ENCODE peak calls at places on chromosomes 7 and 10, in six cellular contexts. Q is endodermal cell, S is Caco-2, P is heart right ventricle, X is GM12865, G is H1. D is an unnamed sample.

GRCh38 chr10:89516149-89516832 is 19.1 kb downstream of the SLC16A12 start:
- DNase-seq in G (no peak), Q (no peak), X (no peak), P (peak; percentile 48), S (no peak), D (no peak)

GRCh38 chr7:31203551-31203950 is 137.0 kb downstream of the NEUROD6 start:
- DNase-seq in X (no peak), P (no peak), G (no peak), S (no peak), Q (no peak), D (no peak)

GRCh38 chr7:15507708-15508107 is 54.1 kb downstream of the AGMO start:
- DNase-seq in P (no peak), S (no peak), X (no peak), G (no peak), Q (no peak), D (no peak)

GRCh38 chr10:105073999-105074398 is 432.9 kb downstream of the SORCS3 start:
- DNase-seq in Q (no peak), X (no peak), G (no peak), P (no peak), S (no peak), D (no peak)

GRCh38 chr7:106038916-106039315 is 73.2 kb downstream of the SYPL1 start:
- DNase-seq in G (no peak), P (no peak), Q (no peak), S (no peak), X (no peak), D (no peak)

GRCh38 chr7:130441408-130441854 is 615 bp upstream of the CEP41 start:
- DNase-seq in G (no peak), P (no peak), Q (peak; percentile 74), X (peak; percentile 12), S (no peak), D (no peak)

GRCh38 chr7:151689196-151689971 is 169.7 kb upstream of the RHEB start:
- DNase-seq in G (no peak), P (peak; percentile 62), X (no peak), S (no peak), Q (no peak), D (no peak)

GRCh38 chr10:33139191-33139646 is 181.2 kb upstream of the ITGB1 start:
- DNase-seq in S (no peak), X (peak; percentile 10), G (no peak), P (no peak), Q (no peak), D (peak; percentile 98)

GRCh38 chr7:64686493-64687184 is 20.7 kb downstream of the ZNF107 start:
- DNase-seq in Q (no peak), S (no peak), G (no peak), X (peak; percentile 10), P (no peak), D (peak; percentile 96)

GRCh38 chr10:121851791-121852190 is 76.0 kb downstream of the ATE1 start:
- DNase-seq in X (no peak), G (no peak), Q (no peak), S (no peak), P (no peak), D (no peak)

GRCh38 chr7:117659453-117660086 is 179.7 kb downstream of the CFTR start:
- DNase-seq in S (peak; percentile 56), Q (no peak), P (no peak), G (no peak), X (no peak), D (no peak)

GRCh38 chr7:108028111-108028510 is 25.1 kb upstream of the LAMB1 start:
- DNase-seq in Q (no peak), P (no peak), G (no peak), S (peak; percentile 54), X (no peak), D (no peak)

GRCh38 chr7:129742267-129742666 is 130.7 kb downstream of the NRF1 start:
- DNase-seq in S (no peak), G (no peak), P (no peak), X (no peak), Q (no peak), D (no peak)

GRCh38 chr7:105112440-105113418 is 98.7 kb downstream of the KMT2E start:
- DNase-seq in Q (no peak), S (no peak), G (no peak), X (no peak), P (no peak), D (no peak)

GRCh38 chr10:5458425-5458824 is 40.9 kb downstream of the CALML5 start:
- DNase-seq in Q (no peak), X (no peak), G (no peak), P (no peak), S (no peak), D (no peak)

GRCh38 chr7:107865956-107866775 is 24.8 kb upstream of the DLD start:
- DNase-seq in P (no peak), S (no peak), G (no peak), X (no peak), Q (no peak), D (no peak)

GRCh38 chr7:100465702-100466311 is 1.7 kb upstream of the SPACDR start:
- DNase-seq in Q (peak; percentile 87), X (no peak), G (no peak), P (peak; percentile 80), S (no peak), D (no peak)

GRCh38 chr10:7090529-7090928 is 320.3 kb downstream of the SFMBT2 start:
- DNase-seq in Q (no peak), G (no peak), X (no peak), P (no peak), S (no peak), D (no peak)

GRCh38 chr10:77710081-77710551 is 72.5 kb upstream of the KCNMA1 start:
- DNase-seq in S (no peak), G (peak; percentile 79), Q (peak; percentile 88), P (no peak), X (peak; percentile 80), D (no peak)

GRCh38 chr10:84943541-84943940 is 615.2 kb downstream of the CCSER2 start:
- DNase-seq in G (no peak), S (no peak), P (no peak), Q (no peak), X (no peak), D (no peak)

GRCh38 chr7:113444281-113444680 is 325.9 kb upstream of the SMIM30 start:
- DNase-seq in Q (no peak), P (no peak), S (no peak), X (no peak), G (no peak), D (no peak)

GRCh38 chr10:89553064-89553734 is 17.8 kb upstream of the SLC16A12 start:
- DNase-seq in G (no peak), X (no peak), S (no peak), P (no peak), Q (no peak), D (no peak)

GRCh38 chr10:72691470-72692056 is 380 bp upstream of the MCU start:
- DNase-seq in G (no peak), X (no peak), P (no peak), S (peak; percentile 98), Q (no peak), D (no peak)
- H3K4me3 ChIP-seq in G (peak overlapping the region; percentile 90), X (peak overlapping the region; percentile 88), P (peak overlapping the region; percentile 88), S (peak overlapping the region; percentile 80), Q (peak overlapping the region; percentile 79), D (peak overlapping the region; percentile 81)

GRCh38 chr10:75294866-75295692 is 59.3 kb upstream of the COMTD1 start:
- DNase-seq in Q (peak; percentile 85), S (peak; percentile 84), G (peak; percentile 67), P (peak; percentile 76), X (peak; percentile 48), D (peak; percentile 12)

GRCh38 chr10:75293456-75293840 is 57.7 kb upstream of the COMTD1 start:
- DNase-seq in Q (no peak), G (no peak), S (no peak), P (no peak), X (no peak), D (no peak)

GRCh38 chr10:75295901-75296441 is 60.2 kb upstream of the COMTD1 start:
- DNase-seq in Q (no peak), P (no peak), S (no peak), X (no peak), G (no peak), D (no peak)

GRCh38 chr10:75294031-75294437 is 58.3 kb upstream of the COMTD1 start:
- DNase-seq in G (no peak), X (no peak), Q (no peak), S (no peak), P (no peak), D (no peak)

GRCh38 chr10:75294518-75294865 is 58.7 kb upstream of the COMTD1 start:
- DNase-seq in S (peak; percentile 61), Q (no peak), G (peak; percentile 55), P (peak; percentile 43), X (no peak), D (no peak)
- H3K4me3 ChIP-seq in S (peak overlapping the region; percentile 48), Q (peak overlapping the region; percentile 59), G (peak overlapping the region; percentile 59), P (peak overlapping the region; percentile 71), X (peak overlapping the region; percentile 54), D (peak overlapping the region; percentile 41)

GRCh38 chr10:71396084-71396713 is 521 bp upstream of the CDH23 start:
- DNase-seq in Q (peak; percentile 90), X (peak; percentile 31), P (peak; percentile 66), G (peak; percentile 79), S (no peak), D (peak; percentile 56)
- H3K4me3 ChIP-seq in Q (peak overlapping the region; percentile 75), X (no peak overlapping the region), P (peak overlapping the region; percentile 63), G (peak overlapping the region; percentile 54), S (peak overlapping the region; percentile 36), D (peak overlapping the region; percentile 54)

GRCh38 chr7:156703209-156703608 is 62.6 kb downstream of the RNF32 start:
- DNase-seq in Q (no peak), P (no peak), X (no peak), S (no peak), G (no peak), D (no peak)

GRCh38 chr7:156702399-156702798 is 61.8 kb downstream of the RNF32 start:
- DNase-seq in G (no peak), X (no peak), P (no peak), S (no peak), Q (no peak), D (no peak)

DNA sequence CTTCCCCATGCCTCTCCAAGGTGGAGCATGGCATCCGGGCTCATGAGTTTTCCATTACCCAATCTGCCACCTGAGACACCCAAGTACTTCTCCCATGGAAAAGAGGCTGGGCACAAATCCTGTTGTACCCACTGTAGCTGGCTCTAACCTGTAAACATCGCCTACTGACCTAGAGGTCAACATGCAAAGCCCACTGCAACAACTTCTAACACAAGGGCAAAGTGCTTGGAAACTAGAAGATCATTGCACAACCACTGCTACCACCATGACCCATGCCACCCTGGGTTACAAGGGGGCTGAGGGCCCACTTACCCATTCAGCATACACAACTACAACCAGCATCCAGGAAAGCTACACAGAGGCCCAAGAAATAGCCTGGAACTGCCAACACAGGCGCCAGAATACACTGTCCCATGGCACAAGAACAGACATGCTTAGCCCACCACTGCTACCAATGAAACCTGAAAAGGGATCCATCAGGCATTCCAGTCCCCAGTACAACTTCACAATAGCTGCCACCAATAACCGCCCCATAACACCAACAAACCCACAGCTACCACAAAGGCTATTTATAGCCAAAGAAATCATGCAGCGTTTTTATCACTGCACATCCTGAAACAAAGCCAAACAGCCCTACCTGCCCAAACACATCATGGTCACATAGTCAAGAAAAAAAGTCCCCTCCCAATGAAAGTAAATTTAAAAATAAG is 63.4 kb downstream of the RNF32 start:
- DNase-seq in P (no peak), S (no peak), G (no peak), Q (no peak), X (peak; percentile 48), D (peak; percentile 28)
- H3K4me3 ChIP-seq in P (no peak overlapping the region), S (no peak overlapping the region), G (no peak overlapping the region), Q (no peak overlapping the region), X (no peak overlapping the region), D (no peak overlapping the region)

GRCh38 chr10:114634607-114634974 is 23.5 kb downstream of the ABLIM1 start:
- DNase-seq in G (no peak), P (peak; percentile 46), S (peak; percentile 83), Q (no peak), X (no peak), D (no peak)
- H3K4me3 ChIP-seq in G (no peak overlapping the region), P (no peak overlapping the region), S (no peak overlapping the region), Q (no peak overlapping the region), X (no peak overlapping the region), D (no peak overlapping the region)

GRCh38 chr10:24344279-24344678 is 135.3 kb downstream of the KIAA1217 start:
- DNase-seq in X (no peak), S (no peak), P (no peak), G (no peak), Q (no peak), D (no peak)
- H3K4me3 ChIP-seq in X (no peak overlapping the region), S (no peak overlapping the region), P (no peak overlapping the region), G (no peak overlapping the region), Q (peak overlapping the region; percentile 2), D (no peak overlapping the region)